ENCODE peak calls at places on chromosomes 12 and 14, in four cellular contexts. One of them, this sample, is unnamed.

GRCh38 chr12:113591480-113591971 is 119.9 kb upstream of the LHX5 start:
- DNase-seq in HAP-1: peak
- DNase-seq in naive thymus-derived CD8-positive, alpha-beta T cell: no peak
- DNase-seq in fibroblast of mammary gland: no peak
- DNase-seq in this sample: no peak

GRCh38 chr12:85266391-85266790 is 13.6 kb upstream of the ALX1 start:
- DNase-seq in HAP-1: no peak
- DNase-seq in naive thymus-derived CD8-positive, alpha-beta T cell: no peak
- DNase-seq in fibroblast of mammary gland: no peak
- DNase-seq in this sample: no peak

GRCh38 chr14:65239143-65239672 is 136.9 kb upstream of the MAX start:
- DNase-seq in HAP-1: no peak
- DNase-seq in naive thymus-derived CD8-positive, alpha-beta T cell: no peak
- DNase-seq in fibroblast of mammary gland: peak
- DNase-seq in this sample: no peak

GRCh38 chr12:65324056-65324455 is 45.6 kb downstream of the MSRB3 start:
- DNase-seq in HAP-1: no peak
- DNase-seq in naive thymus-derived CD8-positive, alpha-beta T cell: no peak
- DNase-seq in fibroblast of mammary gland: no peak
- DNase-seq in this sample: no peak

GRCh38 chr14:63045612-63046320 is 508 bp upstream of the KCNH5 start:
- DNase-seq in HAP-1: peak
- DNase-seq in naive thymus-derived CD8-positive, alpha-beta T cell: no peak
- DNase-seq in fibroblast of mammary gland: peak
- DNase-seq in this sample: no peak

GRCh38 chr14:91249841-91250616 is 5.5 kb upstream of the GPR68 start:
- DNase-seq in HAP-1: no peak
- DNase-seq in naive thymus-derived CD8-positive, alpha-beta T cell: no peak
- DNase-seq in fibroblast of mammary gland: no peak
- DNase-seq in this sample: peak

GRCh38 chr12:83335748-83336147 is 649.0 kb downstream of the TMTC2 start:
- DNase-seq in HAP-1: no peak
- DNase-seq in naive thymus-derived CD8-positive, alpha-beta T cell: no peak
- DNase-seq in fibroblast of mammary gland: no peak
- DNase-seq in this sample: no peak

GRCh38 chr12:102567031-102567985 is 86.9 kb upstream of the IGF1 start:
- DNase-seq in HAP-1: no peak
- DNase-seq in naive thymus-derived CD8-positive, alpha-beta T cell: no peak
- DNase-seq in fibroblast of mammary gland: peak
- DNase-seq in this sample: no peak

GRCh38 chr14:98766818-98767217 is 505.2 kb downstream of the BCL11B start:
- DNase-seq in HAP-1: no peak
- DNase-seq in naive thymus-derived CD8-positive, alpha-beta T cell: no peak
- DNase-seq in fibroblast of mammary gland: no peak
- DNase-seq in this sample: no peak

GRCh38 chr12:53333289-53333688 is 2.9 kb downstream of the SP7 start:
- DNase-seq in HAP-1: no peak
- DNase-seq in naive thymus-derived CD8-positive, alpha-beta T cell: no peak
- DNase-seq in fibroblast of mammary gland: no peak
- DNase-seq in this sample: no peak

GRCh38 chr14:70392676-70393075 is 24.2 kb downstream of the SYNJ2BP start:
- DNase-seq in HAP-1: no peak
- DNase-seq in naive thymus-derived CD8-positive, alpha-beta T cell: no peak
- DNase-seq in fibroblast of mammary gland: peak
- DNase-seq in this sample: no peak